ENCODE peak calls at places on chromosomes 12 and 14, in five cellular contexts. One of them, this sample, is unnamed.

GRCh38 chr12:40622246-40622838 is 69.9 kb upstream of the CNTN1 start:
- DNase-seq in spleen: no peak
- DNase-seq in A549: peak
- DNase-seq in pancreas: peak
- DNase-seq in astrocyte of the spinal cord: peak
- DNase-seq in this sample: no peak

GRCh38 chr14:104115691-104116543 is 22.5 kb upstream of the KIF26A start:
- DNase-seq in astrocyte of the spinal cord: no peak
- DNase-seq in spleen: peak
- DNase-seq in A549: no peak
- DNase-seq in pancreas: peak
- DNase-seq in this sample: no peak

GRCh38 chr12:30811966-30812365 is 57.2 kb upstream of the CAPRIN2 start:
- DNase-seq in spleen: no peak
- DNase-seq in A549: no peak
- DNase-seq in pancreas: no peak
- DNase-seq in astrocyte of the spinal cord: no peak
- DNase-seq in this sample: no peak

GRCh38 chr12:65189028-65189718 is 19.8 kb downstream of the LEMD3 start:
- DNase-seq in astrocyte of the spinal cord: no peak
- DNase-seq in spleen: no peak
- DNase-seq in A549: no peak
- DNase-seq in pancreas: no peak
- DNase-seq in this sample: no peak

GRCh38 chr12:56877195-56878009 is 56.8 kb downstream of the SDR9C7 start:
- DNase-seq in astrocyte of the spinal cord: no peak
- DNase-seq in pancreas: no peak
- DNase-seq in A549: no peak
- DNase-seq in spleen: no peak
- DNase-seq in this sample: no peak

GRCh38 chr14:65506801-65507200 is 94.3 kb downstream of the FUT8 start:
- DNase-seq in astrocyte of the spinal cord: no peak
- DNase-seq in spleen: no peak
- DNase-seq in A549: no peak
- DNase-seq in pancreas: no peak
- DNase-seq in this sample: no peak

GRCh38 chr14:80202888-80203562 is 8.3 kb downstream of the DIO2 start:
- DNase-seq in A549: peak
- DNase-seq in spleen: no peak
- DNase-seq in astrocyte of the spinal cord: no peak
- DNase-seq in pancreas: no peak
- DNase-seq in this sample: no peak

GRCh38 chr12:109994262-109995175 is 1.6 kb downstream of the GIT2 start:
- DNase-seq in A549: no peak
- DNase-seq in astrocyte of the spinal cord: peak
- DNase-seq in spleen: no peak
- DNase-seq in pancreas: no peak
- DNase-seq in this sample: no peak

GRCh38 chr12:126726481-126727217 is 1540.3 kb upstream of the TMEM132C start:
- DNase-seq in pancreas: no peak
- DNase-seq in spleen: no peak
- DNase-seq in astrocyte of the spinal cord: no peak
- DNase-seq in A549: no peak
- DNase-seq in this sample: no peak

GRCh38 chr14:87044807-87045206 is 948.2 kb downstream of the GALC start:
- DNase-seq in A549: no peak
- DNase-seq in spleen: no peak
- DNase-seq in pancreas: no peak
- DNase-seq in astrocyte of the spinal cord: no peak
- DNase-seq in this sample: no peak

DNA sequence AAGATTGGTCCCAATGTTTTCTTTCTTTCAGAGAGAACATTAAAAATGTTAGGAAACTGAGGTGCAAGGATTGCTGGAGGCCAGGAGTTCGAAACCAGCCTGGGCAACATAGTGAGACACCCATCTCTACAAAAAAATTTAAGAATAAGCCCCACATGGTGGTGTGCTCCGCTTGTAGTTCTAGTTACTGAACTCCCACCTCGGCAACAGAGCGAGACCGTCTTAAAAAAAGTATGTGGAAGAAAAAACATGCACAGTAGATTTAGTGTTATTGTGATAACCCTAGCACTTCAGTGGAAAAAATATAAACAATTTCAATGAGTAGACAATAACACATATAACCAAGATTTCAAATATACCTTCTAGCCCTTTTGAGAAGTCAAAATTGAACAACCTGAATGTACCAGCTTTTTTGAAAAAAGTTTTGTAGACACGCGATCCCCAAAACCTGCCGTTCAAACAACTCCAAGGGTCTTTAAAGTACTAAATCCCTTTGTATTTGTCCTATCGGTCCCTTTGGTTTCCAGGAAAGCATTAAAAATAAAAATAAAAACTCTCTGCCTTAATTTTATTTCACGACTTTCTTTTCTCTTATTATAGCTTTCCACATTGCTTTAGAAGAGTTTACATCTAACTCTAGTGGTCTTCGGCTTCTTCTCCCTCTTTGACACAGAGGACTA is 1.0 kb upstream of the ANO6 start:
- DNase-seq in pancreas: no peak
- DNase-seq in spleen: no peak
- DNase-seq in astrocyte of the spinal cord: peak
- DNase-seq in A549: no peak
- DNase-seq in this sample: no peak
- TF ChIP-seq CTCF in pancreas: no peak
- TF ChIP-seq CTCF in spleen: no peak
- TF ChIP-seq CTCF in astrocyte of the spinal cord: no peak
- TF ChIP-seq CTCF in A549: no peak
- TF ChIP-seq CTCF in this sample: no peak

DNA sequence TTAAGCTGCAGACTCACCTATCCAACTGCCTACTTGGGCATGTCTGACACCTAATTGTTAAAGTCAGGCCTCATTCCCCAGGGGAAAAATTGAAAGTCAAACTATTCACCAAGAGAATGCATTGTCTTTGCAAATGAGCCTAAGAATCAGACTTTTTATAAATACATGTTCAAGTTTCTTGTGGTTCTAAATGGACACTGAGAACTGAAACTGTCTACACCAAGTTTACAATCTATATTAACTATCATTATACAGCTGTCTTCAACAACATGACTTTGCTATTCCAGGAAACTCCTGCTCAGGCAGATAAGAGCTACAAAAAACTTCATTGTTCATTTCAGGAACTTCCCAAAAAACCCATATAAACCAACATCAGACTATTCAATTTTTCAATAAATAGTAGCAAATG is 24.4 kb downstream of the CDK17 start:
- DNase-seq in pancreas: no peak
- DNase-seq in A549: no peak
- DNase-seq in spleen: no peak
- DNase-seq in astrocyte of the spinal cord: no peak
- DNase-seq in this sample: no peak
- H3K4me3 ChIP-seq in pancreas: no peak
- H3K4me3 ChIP-seq in A549: no peak
- H3K4me3 ChIP-seq in spleen: no peak
- H3K4me3 ChIP-seq in astrocyte of the spinal cord: no peak
- H3K4me3 ChIP-seq in this sample: no peak

GRCh38 chr14:49783394-49784010 is 15.5 kb downstream of the KLHDC2 start:
- DNase-seq in A549: no peak
- DNase-seq in astrocyte of the spinal cord: no peak
- DNase-seq in spleen: no peak
- DNase-seq in pancreas: no peak
- DNase-seq in this sample: no peak
- TF ChIP-seq CTCF in A549: no peak
- TF ChIP-seq CTCF in astrocyte of the spinal cord: no peak
- TF ChIP-seq CTCF in spleen: no peak
- TF ChIP-seq CTCF in pancreas: no peak
- TF ChIP-seq CTCF in this sample: no peak

GRCh38 chr12:119180380-119181040 is 1.8 kb downstream of the HSPB8 start:
- DNase-seq in A549: peak
- DNase-seq in spleen: peak
- DNase-seq in pancreas: no peak
- DNase-seq in astrocyte of the spinal cord: peak
- DNase-seq in this sample: no peak
- H3K4me3 ChIP-seq in A549: peak
- H3K4me3 ChIP-seq in spleen: peak
- H3K4me3 ChIP-seq in pancreas: peak
- H3K4me3 ChIP-seq in astrocyte of the spinal cord: peak
- H3K4me3 ChIP-seq in this sample: peak

GRCh38 chr12:58323676-58324075 is 382.3 kb downstream of the ATP23 start:
- DNase-seq in A549: no peak
- DNase-seq in spleen: no peak
- DNase-seq in pancreas: no peak
- DNase-seq in astrocyte of the spinal cord: no peak
- DNase-seq in this sample: no peak
- TF ChIP-seq CTCF in A549: no peak
- TF ChIP-seq CTCF in spleen: no peak
- TF ChIP-seq CTCF in pancreas: no peak
- TF ChIP-seq CTCF in astrocyte of the spinal cord: no peak
- TF ChIP-seq CTCF in this sample: no peak

DNA sequence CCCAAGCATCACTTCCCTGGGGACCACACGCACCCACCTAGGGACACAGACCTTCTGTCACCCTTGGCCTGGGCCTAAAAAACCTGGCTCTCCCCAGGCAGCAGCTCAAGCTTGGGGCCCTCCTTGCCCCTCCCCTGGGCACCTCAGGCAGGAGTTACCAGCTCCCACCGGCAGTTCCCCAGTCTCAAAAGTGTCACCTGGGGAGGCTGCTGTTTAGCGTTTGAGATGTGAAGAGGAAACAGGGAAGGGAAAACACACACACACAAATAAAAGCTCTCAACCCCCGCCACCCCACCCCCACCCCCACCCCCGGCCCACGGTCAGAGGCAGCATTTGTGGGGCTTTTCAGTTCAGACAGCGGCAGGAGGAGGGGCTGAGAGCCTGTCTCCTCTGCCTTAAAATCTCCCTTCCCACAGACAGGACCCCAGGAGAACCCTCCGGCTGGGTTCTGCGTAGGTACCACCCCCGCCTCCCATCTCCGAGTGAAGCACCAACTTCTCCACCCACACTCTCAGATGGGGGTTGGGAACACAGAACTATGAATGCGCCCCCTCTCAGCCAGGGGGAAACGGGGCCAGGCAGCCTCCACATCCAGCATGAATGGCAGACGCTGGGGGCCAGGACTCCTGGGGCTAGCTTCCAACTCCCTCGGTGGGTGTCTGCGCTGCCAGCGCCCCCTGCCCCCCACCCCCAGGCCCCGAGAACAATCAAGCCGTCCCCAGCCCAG is 3.0 kb downstream of the NCOR2 start:
- DNase-seq in spleen: no peak
- DNase-seq in pancreas: no peak
- DNase-seq in astrocyte of the spinal cord: no peak
- DNase-seq in A549: no peak
- DNase-seq in this sample: no peak
- H3K4me3 ChIP-seq in spleen: no peak
- H3K4me3 ChIP-seq in pancreas: no peak
- H3K4me3 ChIP-seq in astrocyte of the spinal cord: peak
- H3K4me3 ChIP-seq in A549: no peak
- H3K4me3 ChIP-seq in this sample: peak

GRCh38 chr12:78672033-78672432 is 192.5 kb upstream of the SYT1 start:
- DNase-seq in spleen: no peak
- DNase-seq in pancreas: no peak
- DNase-seq in A549: peak
- DNase-seq in astrocyte of the spinal cord: no peak
- DNase-seq in this sample: no peak
- TF ChIP-seq CTCF in spleen: no peak
- TF ChIP-seq CTCF in pancreas: no peak
- TF ChIP-seq CTCF in A549: no peak
- TF ChIP-seq CTCF in astrocyte of the spinal cord: no peak
- TF ChIP-seq CTCF in this sample: no peak

DNA sequence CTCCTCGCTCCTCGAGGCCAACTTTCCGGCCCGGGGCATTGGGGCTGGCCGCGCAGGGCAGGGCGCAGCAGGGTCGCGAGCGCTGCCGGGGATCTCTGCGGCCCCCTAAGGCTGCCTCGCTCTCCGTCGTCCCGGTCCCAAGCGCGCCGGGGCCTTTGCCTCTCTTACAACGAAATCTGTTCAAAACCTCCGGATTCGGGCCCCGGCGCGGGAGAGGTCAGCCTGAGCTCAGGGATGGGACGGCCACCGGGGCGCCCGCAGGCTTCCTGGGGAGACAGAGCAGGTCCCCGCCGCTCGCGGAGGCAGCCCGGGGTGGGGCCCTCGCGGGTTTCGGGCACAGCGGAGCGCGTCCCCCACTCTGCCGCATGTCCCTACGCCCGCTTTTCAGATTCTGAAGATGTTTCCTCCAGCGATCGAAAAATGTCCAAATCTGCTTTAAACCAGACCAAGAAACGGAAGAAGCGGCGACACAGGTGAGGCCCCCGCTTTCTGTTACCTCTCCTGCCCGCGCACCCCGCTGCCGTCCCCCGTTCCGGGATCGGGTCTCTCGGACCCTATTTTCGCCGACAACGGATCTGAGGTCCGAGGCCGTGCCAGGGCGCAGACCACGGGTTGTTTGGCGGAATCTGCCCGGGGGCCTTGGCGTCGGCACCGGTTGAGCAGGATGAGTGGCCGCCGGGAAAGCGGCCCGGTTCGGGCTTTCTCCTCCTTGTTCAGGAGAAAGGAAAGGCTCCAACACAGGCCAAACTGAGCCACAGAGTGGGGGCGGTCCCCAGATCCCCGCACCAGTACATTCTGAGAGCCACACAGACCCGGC is 1.8 kb downstream of the VSX2 start:
- DNase-seq in pancreas: no peak
- DNase-seq in spleen: no peak
- DNase-seq in A549: no peak
- DNase-seq in astrocyte of the spinal cord: peak
- DNase-seq in this sample: no peak
- H3K4me3 ChIP-seq in pancreas: peak
- H3K4me3 ChIP-seq in spleen: peak
- H3K4me3 ChIP-seq in A549: peak
- H3K4me3 ChIP-seq in astrocyte of the spinal cord: no peak
- H3K4me3 ChIP-seq in this sample: no peak

GRCh38 chr14:83042858-83043257 is 1509.2 kb upstream of the SEL1L start:
- DNase-seq in pancreas: no peak
- DNase-seq in spleen: no peak
- DNase-seq in astrocyte of the spinal cord: no peak
- DNase-seq in A549: no peak
- DNase-seq in this sample: no peak

GRCh38 chr14:83044001-83044400 is 1510.3 kb upstream of the SEL1L start:
- DNase-seq in spleen: no peak
- DNase-seq in pancreas: no peak
- DNase-seq in A549: no peak
- DNase-seq in astrocyte of the spinal cord: no peak
- DNase-seq in this sample: no peak

GRCh38 chr14:83053022-83053710 is 1519.5 kb upstream of the SEL1L start:
- DNase-seq in pancreas: no peak
- DNase-seq in A549: no peak
- DNase-seq in spleen: no peak
- DNase-seq in astrocyte of the spinal cord: no peak
- DNase-seq in this sample: no peak

DNA sequence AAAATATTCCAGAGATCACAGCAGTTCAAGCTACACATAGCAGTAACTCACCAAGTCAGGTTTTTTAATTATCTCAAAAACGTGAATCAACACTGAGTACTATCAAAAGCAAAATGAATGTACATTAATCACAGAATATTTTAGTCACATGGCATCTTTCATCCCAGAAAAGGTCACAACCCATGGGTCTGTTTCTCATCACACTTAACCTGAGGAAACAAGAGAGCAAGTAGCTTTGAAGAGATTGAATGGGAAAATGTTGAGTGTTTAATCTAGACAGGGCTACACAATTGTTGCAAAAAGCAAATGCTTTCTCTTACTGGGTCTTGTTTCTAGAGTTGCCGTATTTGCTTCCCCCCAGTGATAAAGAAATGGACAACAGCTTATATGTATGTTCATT is 1513.8 kb upstream of the SEL1L start:
- DNase-seq in astrocyte of the spinal cord: no peak
- DNase-seq in A549: no peak
- DNase-seq in spleen: no peak
- DNase-seq in pancreas: no peak
- DNase-seq in this sample: no peak
- TF ChIP-seq CTCF in astrocyte of the spinal cord: no peak
- TF ChIP-seq CTCF in A549: no peak
- TF ChIP-seq CTCF in spleen: no peak
- TF ChIP-seq CTCF in pancreas: no peak
- TF ChIP-seq CTCF in this sample: no peak